ENCODE peak calls at places on chromosomes 7 and 10, in ten cellular contexts. K, Q, X, S, V, D, P, U, M and E are unnamed samples.

GRCh38 chr7:135420786-135421185 is 89.1 kb downstream of the CNOT4 start:
- DNase-seq in K (peak; percentile 6), Q (no peak), X (no peak), S (peak; percentile 4), V (no peak), D (no peak), P (no peak), U (peak; percentile 31), M (no peak), E (no peak)

GRCh38 chr10:95742962-95743535 is 12.9 kb upstream of the ENTPD1 start:
- DNase-seq in K (no peak), Q (no peak), X (no peak), S (no peak), V (no peak), D (no peak), P (no peak), U (no peak), M (no peak), E (no peak)

GRCh38 chr7:130926021-130926691 is 192.1 kb upstream of the KLF14 start:
- DNase-seq in K (no peak), Q (no peak), X (no peak), S (no peak), V (no peak), D (no peak), P (no peak), U (no peak), M (no peak), E (no peak)

GRCh38 chr7:13829231-13829630 is 160.2 kb downstream of the ETV1 start:
- DNase-seq in K (peak; percentile 24), Q (no peak), X (no peak), S (no peak), V (no peak), D (no peak), P (no peak), U (peak; percentile 67), M (no peak), E (no peak)

GRCh38 chr7:107007004-107007891 is 37.3 kb upstream of the PRKAR2B start:
- DNase-seq in K (no peak), Q (no peak), X (no peak), S (no peak), V (no peak), D (no peak), P (no peak), U (no peak), M (no peak), E (no peak)

GRCh38 chr7:36210542-36210941 is 57.5 kb downstream of the EEPD1 start:
- DNase-seq in K (no peak), Q (no peak), X (no peak), S (no peak), V (no peak), D (no peak), P (no peak), U (peak; percentile 5), M (no peak), E (no peak)

GRCh38 chr7:105354383-105354782 is 34.3 kb downstream of the SRPK2 start:
- DNase-seq in K (peak; percentile 20), Q (no peak), X (no peak), S (no peak), V (no peak), D (no peak), P (no peak), U (no peak), M (no peak), E (no peak)

GRCh38 chr10:31774291-31774900 is 154.2 kb downstream of the ARHGAP12 start:
- DNase-seq in K (no peak), Q (no peak), X (no peak), S (no peak), V (no peak), D (no peak), P (no peak), U (no peak), M (no peak), E (no peak)

GRCh38 chr10:97015199-97015693 is 170.5 kb downstream of the SLIT1 start:
- DNase-seq in K (no peak), Q (no peak), X (no peak), S (no peak), V (no peak), D (no peak), P (no peak), U (no peak), M (no peak), E (no peak)

GRCh38 chr7:45645141-45645969 is 71.2 kb downstream of the ADCY1 start:
- DNase-seq in K (no peak), Q (no peak), X (no peak), S (no peak), V (no peak), D (no peak), P (no peak), U (no peak), M (no peak), E (no peak)

GRCh38 chr10:99431190-99431549 is 746 bp upstream of the GOT1 start:
- DNase-seq in K (peak; percentile 76), Q (peak; percentile 83), X (peak; percentile 82), S (peak; percentile 26), V (no peak), D (peak; percentile 77), P (peak; percentile 62), U (peak; percentile 48), M (peak; percentile 86), E (no peak)

GRCh38 chr7:27900006-27900405 is 160.0 kb downstream of the TAX1BP1 start:
- DNase-seq in K (peak; percentile 84), Q (no peak), X (no peak), S (no peak), V (no peak), D (no peak), P (no peak), U (no peak), M (no peak), E (no peak)

GRCh38 chr7:452230-452751 is 67.4 kb downstream of the PDGFA start:
- DNase-seq in K (peak; percentile 56), Q (no peak), X (no peak), S (peak; percentile 24), V (no peak), D (no peak), P (no peak), U (no peak), M (peak; percentile 47), E (no peak)
- H3K4me3 ChIP-seq in K (no peak overlapping the region), Q (no peak overlapping the region), X (no peak overlapping the region), S (no peak overlapping the region), V (no peak overlapping the region), D (no peak overlapping the region), P (no peak overlapping the region), U (no peak overlapping the region), M (no peak overlapping the region), E (no peak overlapping the region)

GRCh38 chr10:125022671-125023070 is 80.7 kb downstream of the ZRANB1 start:
- DNase-seq in K (no peak), Q (no peak), X (peak; percentile 24), S (no peak), V (no peak), D (no peak), P (no peak), U (no peak), M (no peak), E (no peak)

GRCh38 chr10:125023862-125024495 is 82.1 kb downstream of the ZRANB1 start:
- DNase-seq in K (peak; percentile 43), Q (peak; percentile 72), X (peak; percentile 47), S (no peak), V (no peak), D (peak; percentile 79), P (peak; percentile 69), U (no peak), M (no peak), E (no peak)

GRCh38 chr10:125024496-125025234 is 82.7 kb downstream of the ZRANB1 start:
- DNase-seq in K (no peak), Q (no peak), X (peak; percentile 22), S (no peak), V (no peak), D (no peak), P (no peak), U (no peak), M (no peak), E (no peak)

GRCh38 chr10:125021686-125022374 is 79.9 kb downstream of the ZRANB1 start:
- DNase-seq in K (no peak), Q (no peak), X (peak; percentile 20), S (no peak), V (no peak), D (no peak), P (no peak), U (no peak), M (no peak), E (no peak)

GRCh38 chr10:125023269-125023668 is 81.3 kb downstream of the ZRANB1 start:
- DNase-seq in K (no peak), Q (no peak), X (peak; percentile 44), S (no peak), V (no peak), D (no peak), P (no peak), U (no peak), M (no peak), E (no peak)
- H3K4me3 ChIP-seq in K (no peak overlapping the region), Q (no peak overlapping the region), X (no peak overlapping the region), S (no peak overlapping the region), V (no peak overlapping the region), D (no peak overlapping the region), P (no peak overlapping the region), U (no peak overlapping the region), M (no peak overlapping the region), E (no peak overlapping the region)

GRCh38 chr7:94632338-94633024 is 23.5 kb downstream of the SGCE start:
- DNase-seq in K (peak; percentile 71), Q (no peak), X (no peak), S (peak; percentile 89), V (no peak), D (no peak), P (no peak), U (peak; percentile 92), M (no peak), E (no peak)
- H3K4me3 ChIP-seq in K (peak overlapping the region; percentile 8), Q (no peak overlapping the region), X (no peak overlapping the region), S (no peak overlapping the region), V (no peak overlapping the region), D (no peak overlapping the region), P (no peak overlapping the region), U (no peak overlapping the region), M (no peak overlapping the region), E (no peak overlapping the region)

GRCh38 chr7:71267734-71268133 is 135.8 kb downstream of the GALNT17 start:
- DNase-seq in K (no peak), Q (no peak), X (no peak), S (no peak), V (no peak), D (no peak), P (no peak), U (no peak), M (no peak), E (no peak)

GRCh38 chr7:71272509-71273214 is 140.7 kb downstream of the GALNT17 start:
- DNase-seq in K (no peak), Q (no peak), X (no peak), S (no peak), V (no peak), D (no peak), P (no peak), U (no peak), M (no peak), E (no peak)

GRCh38 chr7:71266912-71267311 is 135.0 kb downstream of the GALNT17 start:
- DNase-seq in K (no peak), Q (no peak), X (no peak), S (no peak), V (no peak), D (no peak), P (no peak), U (no peak), M (no peak), E (no peak)

DNA sequence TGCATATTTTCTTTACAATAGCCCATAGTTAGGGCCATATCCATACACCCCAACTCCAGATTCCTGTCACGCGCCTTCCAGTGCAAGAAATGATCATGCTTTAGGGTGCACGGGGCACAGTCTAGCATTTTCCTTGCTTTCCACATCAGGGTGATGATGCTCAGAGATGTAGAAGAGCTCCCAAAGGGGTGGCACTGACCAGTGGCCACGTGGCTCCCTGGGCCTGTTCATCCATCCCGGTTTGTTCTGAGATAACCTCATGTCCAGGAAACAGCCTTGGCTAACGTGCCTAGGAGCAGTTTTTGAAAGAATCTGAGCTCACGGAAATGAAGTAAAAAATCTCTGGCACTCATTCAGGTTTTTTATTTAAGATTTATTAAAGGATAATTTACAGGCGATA is 139.3 kb downstream of the GALNT17 start:
- DNase-seq in K (no peak), Q (no peak), X (no peak), S (no peak), V (no peak), D (no peak), P (no peak), U (no peak), M (no peak), E (no peak)
- H3K4me3 ChIP-seq in K (no peak overlapping the region), Q (no peak overlapping the region), X (no peak overlapping the region), S (no peak overlapping the region), V (no peak overlapping the region), D (no peak overlapping the region), P (no peak overlapping the region), U (no peak overlapping the region), M (no peak overlapping the region), E (no peak overlapping the region)